ENCODE peak calls at places on chromosomes 12 and 14, in five cellular contexts. M, O, H, I and Q are unnamed samples.

GRCh38 chr12:31003861-31004640 is 69.6 kb upstream of the DDX11 start:
- DNase-seq in I (no peak), M (no peak), H (no peak), O (no peak), Q (no peak)

GRCh38 chr12:104740668-104741067 is 217.4 kb downstream of the SLC41A2 start:
- DNase-seq in H (no peak), M (no peak), I (no peak), O (no peak), Q (no peak)

GRCh38 chr12:25723921-25724491 is 170.9 kb upstream of the LMNTD1 start:
- DNase-seq in H (no peak), M (no peak), I (no peak), O (no peak), Q (peak; percentile 72)

GRCh38 chr12:113586461-113586860 is 114.8 kb upstream of the LHX5 start:
- DNase-seq in M (no peak), H (no peak), O (no peak), I (no peak), Q (no peak)

GRCh38 chr12:89060133-89060532 is 292.2 kb downstream of the DUSP6 start:
- DNase-seq in H (no peak), I (no peak), O (no peak), M (no peak), Q (peak; percentile 17)

GRCh38 chr12:7959278-7960063 is 23.5 kb upstream of the SLC2A3 start:
- DNase-seq in O (peak; percentile 97), I (no peak), M (no peak), H (peak; percentile 18), Q (peak; percentile 25)

GRCh38 chr12:124422570-124423523 is 128.0 kb downstream of the RFLNA start:
- DNase-seq in H (peak; percentile 89), M (peak; percentile 97), O (no peak), I (peak; percentile 84), Q (peak; percentile 97)

GRCh38 chr14:63426838-63427237 is 108.1 kb upstream of the GPHB5 start:
- DNase-seq in H (no peak), O (no peak), M (no peak), I (no peak), Q (no peak)

GRCh38 chr14:71321556-71322315 is 414.5 kb downstream of the PCNX1 start:
- DNase-seq in H (peak; percentile 59), I (peak; percentile 65), M (no peak), O (peak; percentile 89), Q (peak; percentile 84)

GRCh38 chr12:26198742-26199141 is 3.4 kb downstream of the SSPN start:
- DNase-seq in M (no peak), H (peak; percentile 31), O (no peak), I (no peak), Q (peak; percentile 88)

GRCh38 chr14:68910540-68910939 is 68.6 kb downstream of the ACTN1 start:
- DNase-seq in O (no peak), I (no peak), M (no peak), H (no peak), Q (no peak)
- H4K20me1 ChIP-seq in O (peaks cover 10% of the 10 kb centered on the region), I (no peaks in the 10 kb centered on the region), M (peaks cover 90% of the 10 kb centered on the region), H (no peaks in the 10 kb centered on the region), Q (peaks cover 13% of the 10 kb centered on the region)

DNA sequence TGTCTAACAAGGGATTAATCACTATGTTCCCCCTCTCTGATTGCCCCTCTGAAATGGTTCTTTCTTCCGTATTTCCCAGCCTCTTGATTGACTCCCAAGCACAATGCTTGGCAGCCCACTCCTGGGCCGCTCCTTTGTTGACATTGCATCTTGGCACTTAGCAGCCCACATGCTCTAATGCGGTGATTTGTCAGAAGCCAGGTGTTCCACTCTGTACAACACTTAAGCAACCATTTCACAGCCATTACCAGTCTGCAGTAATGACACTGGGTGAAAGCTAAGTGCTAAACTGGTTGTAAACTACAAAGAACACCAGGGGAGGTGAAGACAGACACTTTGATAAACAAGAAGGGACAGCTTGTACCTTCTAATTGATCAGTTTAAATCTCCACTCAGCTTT is 353.5 kb downstream of the TMEM132D start:
- DNase-seq in I (no peak), H (no peak), M (no peak), O (no peak), Q (no peak)
- TF ChIP-seq EZH2phosphoT487 in I (no peak), H (no peak), M (no peak), O (no peak), Q (no peak)

DNA sequence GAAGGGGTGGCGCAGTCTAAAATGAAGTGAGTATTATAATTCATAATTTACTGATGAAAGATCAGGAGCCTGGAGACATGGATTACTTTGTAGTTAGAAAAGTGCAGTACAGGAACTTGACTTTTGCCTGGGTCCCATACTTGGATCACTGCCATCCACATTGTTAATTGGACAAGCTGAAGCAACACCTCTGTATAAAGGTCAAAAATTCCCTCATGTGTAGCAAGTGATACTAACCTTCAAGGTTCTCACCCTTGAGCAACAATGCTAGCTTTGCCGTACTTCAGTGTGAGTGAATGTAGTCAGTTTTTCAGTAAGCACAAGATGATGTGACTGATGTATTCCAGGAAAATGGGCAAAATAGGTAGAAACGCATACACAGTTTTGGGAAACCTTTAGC is 44.6 kb upstream of the PLBD1 start:
- DNase-seq in M (no peak), H (no peak), I (no peak), O (no peak), Q (no peak)
- H3K27ac ChIP-seq in M (no peak overlapping the region), H (no peak overlapping the region), I (no peak overlapping the region), O (no peak overlapping the region), Q (no peak overlapping the region)

DNA sequence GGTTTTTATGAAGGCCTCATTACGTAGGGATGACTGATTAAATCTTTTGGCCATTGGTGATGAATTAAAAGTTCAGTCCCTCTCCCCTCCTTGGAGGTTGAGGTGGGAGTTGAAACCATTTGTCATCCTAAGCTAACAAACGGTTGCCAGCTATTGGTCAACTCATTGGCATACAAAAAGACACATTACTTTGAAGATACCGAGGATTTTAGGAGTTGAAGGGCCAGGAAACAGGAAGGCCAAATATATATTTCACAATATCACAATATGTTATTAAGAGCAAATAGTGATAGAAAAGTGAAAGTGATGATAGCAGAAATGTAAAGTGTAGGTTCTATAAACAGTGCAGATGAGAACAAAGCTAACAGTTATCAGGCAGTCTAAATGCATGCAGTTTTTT is 24.4 kb downstream of the RCOR1 start:
- DNase-seq in O (no peak), H (no peak), M (no peak), I (no peak), Q (peak; percentile 34)
- H4K20me1 ChIP-seq in O (peaks cover 21% of the 10 kb centered on the region), H (peaks cover 82% of the 10 kb centered on the region), M (peaks cover 43% of the 10 kb centered on the region), I (peaks cover 11% of the 10 kb centered on the region), Q (peaks cover 8% of the 10 kb centered on the region)

GRCh38 chr12:101945361-101946232 is 68.2 kb downstream of the DRAM1 start:
- DNase-seq in I (no peak), H (peak; percentile 62), M (peak; percentile 14), O (no peak), Q (peak; percentile 55)
- TF ChIP-seq EZH2phosphoT487 in I (no peak), H (no peak), M (no peak), O (no peak), Q (no peak)

GRCh38 chr14:87115234-87115633 is 877.7 kb downstream of the GALC start:
- DNase-seq in O (no peak), M (no peak), H (no peak), I (no peak), Q (no peak)
- H3K27ac ChIP-seq in O (no peak overlapping the region), M (no peak overlapping the region), H (no peak overlapping the region), I (no peak overlapping the region), Q (no peak overlapping the region)